ENCODE peak calls at places on chromosome 19, in ten cellular contexts. One of them, this sample, is unnamed.

GRCh38 chr19:29526730-29527499 is 1.1 kb downstream of the VSTM2B start:
- DNase-seq in breast epithelium: no peak
- DNase-seq in lower leg skin: no peak
- DNase-seq in uterus: no peak
- DNase-seq in tibial nerve: no peak
- DNase-seq in stomach: no peak
- DNase-seq in esophagus muscularis mucosa: no peak
- DNase-seq in body of pancreas: no peak
- DNase-seq in H1: peak
- DNase-seq in transverse colon: no peak
- DNase-seq in this sample: no peak

GRCh38 chr19:6233051-6233826 is 46.5 kb downstream of the MLLT1 start:
- DNase-seq in body of pancreas: peak
- DNase-seq in transverse colon: no peak
- DNase-seq in stomach: peak
- DNase-seq in lower leg skin: no peak
- DNase-seq in uterus: peak
- DNase-seq in breast epithelium: peak
- DNase-seq in H1: no peak
- DNase-seq in esophagus muscularis mucosa: no peak
- DNase-seq in tibial nerve: no peak
- DNase-seq in this sample: peak

GRCh38 chr19:55179570-55180484 is at the start of gene SYT5:
- DNase-seq in transverse colon: peak
- DNase-seq in breast epithelium: no peak
- DNase-seq in tibial nerve: no peak
- DNase-seq in stomach: peak
- DNase-seq in uterus: no peak
- DNase-seq in H1: peak
- DNase-seq in body of pancreas: peak
- DNase-seq in esophagus muscularis mucosa: no peak
- DNase-seq in lower leg skin: no peak
- DNase-seq in this sample: peak

GRCh38 chr19:34316247-34316646 is 48.7 kb upstream of the GPI start:
- DNase-seq in body of pancreas: no peak
- DNase-seq in stomach: no peak
- DNase-seq in tibial nerve: no peak
- DNase-seq in breast epithelium: no peak
- DNase-seq in uterus: no peak
- DNase-seq in H1: no peak
- DNase-seq in transverse colon: no peak
- DNase-seq in esophagus muscularis mucosa: no peak
- DNase-seq in lower leg skin: no peak
- DNase-seq in this sample: no peak

GRCh38 chr19:46115396-46116109 is 8.9 kb downstream of the IGFL3 start:
- DNase-seq in transverse colon: no peak
- DNase-seq in H1: no peak
- DNase-seq in body of pancreas: peak
- DNase-seq in stomach: no peak
- DNase-seq in esophagus muscularis mucosa: peak
- DNase-seq in breast epithelium: peak
- DNase-seq in tibial nerve: no peak
- DNase-seq in lower leg skin: no peak
- DNase-seq in uterus: peak
- DNase-seq in this sample: no peak

GRCh38 chr19:42496551-42497133 is 31.6 kb downstream of the CEACAM1 start:
- DNase-seq in H1: no peak
- DNase-seq in breast epithelium: no peak
- DNase-seq in lower leg skin: no peak
- DNase-seq in tibial nerve: no peak
- DNase-seq in uterus: no peak
- DNase-seq in stomach: no peak
- DNase-seq in body of pancreas: no peak
- DNase-seq in esophagus muscularis mucosa: no peak
- DNase-seq in transverse colon: no peak
- DNase-seq in this sample: no peak

GRCh38 chr19:40139533-40140287 is 49.0 kb upstream of the ZNF780A start:
- DNase-seq in tibial nerve: peak
- DNase-seq in H1: peak
- DNase-seq in breast epithelium: no peak
- DNase-seq in stomach: no peak
- DNase-seq in uterus: no peak
- DNase-seq in esophagus muscularis mucosa: peak
- DNase-seq in body of pancreas: peak
- DNase-seq in lower leg skin: no peak
- DNase-seq in transverse colon: no peak
- DNase-seq in this sample: no peak

GRCh38 chr19:16940626-16941025 is 51.8 kb downstream of the F2RL3 start:
- DNase-seq in transverse colon: no peak
- DNase-seq in H1: no peak
- DNase-seq in lower leg skin: no peak
- DNase-seq in body of pancreas: no peak
- DNase-seq in tibial nerve: no peak
- DNase-seq in esophagus muscularis mucosa: no peak
- DNase-seq in breast epithelium: no peak
- DNase-seq in stomach: no peak
- DNase-seq in uterus: no peak
- DNase-seq in this sample: no peak

GRCh38 chr19:46192990-46193650 is 36.4 kb upstream of the IGFL1 start:
- DNase-seq in H1: no peak
- DNase-seq in stomach: no peak
- DNase-seq in esophagus muscularis mucosa: no peak
- DNase-seq in body of pancreas: no peak
- DNase-seq in uterus: no peak
- DNase-seq in lower leg skin: peak
- DNase-seq in transverse colon: no peak
- DNase-seq in tibial nerve: no peak
- DNase-seq in breast epithelium: peak
- DNase-seq in this sample: peak

GRCh38 chr19:47549341-47549768 is 23.6 kb downstream of the ZNF541 start:
- DNase-seq in tibial nerve: no peak
- DNase-seq in H1: no peak
- DNase-seq in transverse colon: no peak
- DNase-seq in stomach: no peak
- DNase-seq in esophagus muscularis mucosa: no peak
- DNase-seq in lower leg skin: no peak
- DNase-seq in uterus: no peak
- DNase-seq in body of pancreas: no peak
- DNase-seq in breast epithelium: no peak
- DNase-seq in this sample: no peak

GRCh38 chr19:39363909-39364457 is 21.8 kb downstream of the SAMD4B start:
- DNase-seq in breast epithelium: no peak
- DNase-seq in tibial nerve: peak
- DNase-seq in H1: no peak
- DNase-seq in body of pancreas: no peak
- DNase-seq in transverse colon: no peak
- DNase-seq in stomach: no peak
- DNase-seq in lower leg skin: peak
- DNase-seq in esophagus muscularis mucosa: no peak
- DNase-seq in uterus: no peak
- DNase-seq in this sample: no peak

GRCh38 chr19:39937094-39937493 is 2.7 kb upstream of the FCGBP start:
- DNase-seq in stomach: no peak
- DNase-seq in tibial nerve: no peak
- DNase-seq in lower leg skin: no peak
- DNase-seq in breast epithelium: no peak
- DNase-seq in body of pancreas: no peak
- DNase-seq in esophagus muscularis mucosa: no peak
- DNase-seq in H1: no peak
- DNase-seq in transverse colon: no peak
- DNase-seq in uterus: no peak
- DNase-seq in this sample: no peak

GRCh38 chr19:48874309-48875135 is 2.3 kb downstream of the PPP1R15A start:
- DNase-seq in breast epithelium: no peak
- DNase-seq in H1: no peak
- DNase-seq in lower leg skin: no peak
- DNase-seq in esophagus muscularis mucosa: no peak
- DNase-seq in uterus: peak
- DNase-seq in body of pancreas: peak
- DNase-seq in transverse colon: peak
- DNase-seq in tibial nerve: peak
- DNase-seq in stomach: peak
- DNase-seq in this sample: peak

GRCh38 chr19:29519931-29520330 is 5.9 kb upstream of the VSTM2B start:
- DNase-seq in tibial nerve: no peak
- DNase-seq in lower leg skin: no peak
- DNase-seq in transverse colon: no peak
- DNase-seq in esophagus muscularis mucosa: no peak
- DNase-seq in stomach: no peak
- DNase-seq in uterus: no peak
- DNase-seq in H1: no peak
- DNase-seq in breast epithelium: no peak
- DNase-seq in body of pancreas: no peak
- DNase-seq in this sample: no peak

GRCh38 chr19:51891193-51891747 is 3.5 kb upstream of the ZNF577 start:
- DNase-seq in H1: no peak
- DNase-seq in transverse colon: no peak
- DNase-seq in esophagus muscularis mucosa: no peak
- DNase-seq in lower leg skin: no peak
- DNase-seq in body of pancreas: no peak
- DNase-seq in stomach: no peak
- DNase-seq in tibial nerve: no peak
- DNase-seq in breast epithelium: no peak
- DNase-seq in uterus: no peak
- DNase-seq in this sample: no peak

GRCh38 chr19:51884713-51885112 is 3.0 kb downstream of the ZNF577 start:
- DNase-seq in lower leg skin: no peak
- DNase-seq in esophagus muscularis mucosa: no peak
- DNase-seq in body of pancreas: no peak
- DNase-seq in H1: no peak
- DNase-seq in transverse colon: no peak
- DNase-seq in breast epithelium: no peak
- DNase-seq in tibial nerve: no peak
- DNase-seq in stomach: no peak
- DNase-seq in uterus: no peak
- DNase-seq in this sample: no peak

GRCh38 chr19:51889934-51890333 is 2.2 kb upstream of the ZNF577 start:
- DNase-seq in esophagus muscularis mucosa: no peak
- DNase-seq in uterus: no peak
- DNase-seq in transverse colon: no peak
- DNase-seq in stomach: no peak
- DNase-seq in body of pancreas: no peak
- DNase-seq in tibial nerve: no peak
- DNase-seq in lower leg skin: no peak
- DNase-seq in H1: no peak
- DNase-seq in breast epithelium: no peak
- DNase-seq in this sample: no peak

GRCh38 chr19:51882518-51882917 is 5.2 kb downstream of the ZNF577 start:
- DNase-seq in stomach: no peak
- DNase-seq in breast epithelium: no peak
- DNase-seq in H1: no peak
- DNase-seq in tibial nerve: no peak
- DNase-seq in lower leg skin: no peak
- DNase-seq in esophagus muscularis mucosa: no peak
- DNase-seq in transverse colon: no peak
- DNase-seq in uterus: no peak
- DNase-seq in body of pancreas: no peak
- DNase-seq in this sample: no peak

GRCh38 chr19:51887522-51888498 is at the start of gene ZNF577:
- DNase-seq in H1: peak
- DNase-seq in uterus: peak
- DNase-seq in breast epithelium: peak
- DNase-seq in esophagus muscularis mucosa: peak
- DNase-seq in tibial nerve: peak
- DNase-seq in body of pancreas: peak
- DNase-seq in stomach: peak
- DNase-seq in transverse colon: peak
- DNase-seq in lower leg skin: peak
- DNase-seq in this sample: peak
- TF ChIP-seq POLR2A in H1: peak
- TF ChIP-seq POLR2A in uterus: peak
- TF ChIP-seq POLR2A in breast epithelium: no peak
- TF ChIP-seq POLR2A in esophagus muscularis mucosa: no peak
- TF ChIP-seq POLR2A in tibial nerve: peak
- TF ChIP-seq POLR2A in body of pancreas: peak
- TF ChIP-seq POLR2A in stomach: no peak
- TF ChIP-seq POLR2A in transverse colon: no peak
- TF ChIP-seq POLR2A in lower leg skin: no peak
- TF ChIP-seq POLR2A in this sample: no peak

GRCh38 chr19:1213391-1214286 is 8.1 kb downstream of the STK11 start:
- DNase-seq in transverse colon: peak
- DNase-seq in tibial nerve: peak
- DNase-seq in lower leg skin: peak
- DNase-seq in stomach: peak
- DNase-seq in uterus: peak
- DNase-seq in esophagus muscularis mucosa: no peak
- DNase-seq in body of pancreas: peak
- DNase-seq in H1: no peak
- DNase-seq in breast epithelium: peak
- DNase-seq in this sample: peak
- H3K4me3 ChIP-seq in transverse colon: peak
- H3K4me3 ChIP-seq in tibial nerve: peak
- H3K4me3 ChIP-seq in lower leg skin: no peak
- H3K4me3 ChIP-seq in stomach: no peak
- H3K4me3 ChIP-seq in uterus: no peak
- H3K4me3 ChIP-seq in esophagus muscularis mucosa: no peak
- H3K4me3 ChIP-seq in body of pancreas: no peak
- H3K4me3 ChIP-seq in H1: no peak
- H3K4me3 ChIP-seq in breast epithelium: peak
- H3K4me3 ChIP-seq in this sample: no peak

DNA sequence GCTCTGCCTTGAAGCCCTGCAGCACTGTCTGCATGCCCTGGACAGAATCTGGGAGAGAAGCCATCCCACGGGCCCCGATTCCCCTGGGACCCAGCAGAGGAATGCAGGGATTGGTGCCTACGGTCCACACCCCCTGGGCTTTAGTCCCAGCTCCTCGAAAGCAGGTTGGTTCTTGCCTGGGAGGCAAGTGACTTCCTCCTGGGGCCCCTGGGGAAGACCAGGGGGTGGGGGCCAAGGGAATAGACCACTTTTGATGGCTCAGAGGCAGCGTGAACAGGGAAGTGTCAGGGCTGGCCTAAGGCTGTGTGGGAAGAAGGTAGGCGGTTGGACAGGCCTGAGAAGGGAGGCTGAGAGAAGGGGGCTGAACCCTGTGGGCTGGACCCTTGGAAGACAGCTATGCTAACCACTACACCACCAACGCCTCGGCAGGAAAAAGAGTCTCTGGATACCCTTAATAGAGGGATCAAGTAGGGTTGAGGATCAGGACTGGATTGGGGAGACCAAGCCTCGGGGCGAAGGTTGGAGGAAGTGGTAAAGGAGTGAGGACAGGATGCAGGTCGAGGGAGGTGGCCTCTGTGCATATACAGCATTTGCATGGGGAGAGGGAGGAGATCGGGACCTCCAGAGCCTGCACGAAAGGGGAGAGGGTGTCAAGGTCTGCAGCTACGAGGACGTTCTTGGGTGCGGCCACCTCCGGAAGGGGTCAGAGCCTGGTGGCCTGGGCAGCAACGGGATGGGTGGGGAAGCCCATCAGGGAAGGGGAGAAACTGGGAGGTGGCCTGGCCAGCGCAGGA is 774 bp downstream of the DPP9 start:
- DNase-seq in transverse colon: no peak
- DNase-seq in tibial nerve: no peak
- DNase-seq in uterus: peak
- DNase-seq in H1: no peak
- DNase-seq in stomach: peak
- DNase-seq in breast epithelium: no peak
- DNase-seq in body of pancreas: peak
- DNase-seq in esophagus muscularis mucosa: no peak
- DNase-seq in lower leg skin: no peak
- DNase-seq in this sample: peak
- TF ChIP-seq POLR2A in transverse colon: peak
- TF ChIP-seq POLR2A in tibial nerve: no peak
- TF ChIP-seq POLR2A in uterus: no peak
- TF ChIP-seq POLR2A in H1: no peak
- TF ChIP-seq POLR2A in stomach: no peak
- TF ChIP-seq POLR2A in breast epithelium: no peak
- TF ChIP-seq POLR2A in body of pancreas: no peak
- TF ChIP-seq POLR2A in esophagus muscularis mucosa: no peak
- TF ChIP-seq POLR2A in lower leg skin: no peak
- TF ChIP-seq POLR2A in this sample: no peak

GRCh38 chr19:11323601-11324078 is 15.8 kb downstream of the RAB3D start:
- DNase-seq in uterus: no peak
- DNase-seq in H1: no peak
- DNase-seq in esophagus muscularis mucosa: no peak
- DNase-seq in breast epithelium: no peak
- DNase-seq in transverse colon: no peak
- DNase-seq in tibial nerve: no peak
- DNase-seq in lower leg skin: no peak
- DNase-seq in body of pancreas: no peak
- DNase-seq in stomach: no peak
- DNase-seq in this sample: no peak
- H3K4me3 ChIP-seq in uterus: no peak
- H3K4me3 ChIP-seq in H1: no peak
- H3K4me3 ChIP-seq in esophagus muscularis mucosa: no peak
- H3K4me3 ChIP-seq in breast epithelium: no peak
- H3K4me3 ChIP-seq in transverse colon: no peak
- H3K4me3 ChIP-seq in tibial nerve: no peak
- H3K4me3 ChIP-seq in lower leg skin: no peak
- H3K4me3 ChIP-seq in body of pancreas: no peak
- H3K4me3 ChIP-seq in stomach: no peak
- H3K4me3 ChIP-seq in this sample: no peak